ENCODE peak calls at places on chromosomes 3 and 15, in six cellular contexts. J is Kasumi-1; A is HepG2; H is stromal cell of bone marrow; B is ELF-1; C is stimulated activated CD8-positive, alpha-beta memory T cell treated with anti-CD3 and anti-CD28 coated beads, Interleukin-7, amount 100 ng/mL, for 4 hours. D is an unnamed sample.

GRCh38 chr3:183212565-183212964 is 40.5 kb upstream of the B3GNT5 start:
- DNase-seq in H (no peak), C (no peak), A (no peak), J (peak; percentile 98), B (no peak), D (no peak)

GRCh38 chr3:35200056-35200455 is 439.3 kb upstream of the ARPP21 start:
- DNase-seq in H (no peak), C (no peak), B (no peak), A (no peak), J (peak; percentile 46), D (no peak)

GRCh38 chr3:124685481-124685880 is 44.8 kb upstream of the UMPS start:
- DNase-seq in A (no peak), B (no peak), H (peak; percentile 83), C (no peak), J (no peak), D (no peak)

GRCh38 chr15:87154771-87155170 is 1075.1 kb downstream of the AGBL1 start:
- DNase-seq in C (no peak), J (no peak), H (peak; percentile 44), B (no peak), A (no peak), D (no peak)

GRCh38 chr3:134650431-134651346 is at the start of gene KY:
- DNase-seq in A (no peak), C (no peak), H (no peak), J (peak; percentile 52), B (peak; percentile 77), D (no peak)

GRCh38 chr3:69815959-69816358 is 76.7 kb downstream of the MITF start:
- DNase-seq in C (no peak), H (no peak), B (no peak), J (no peak), A (no peak), D (no peak)

GRCh38 chr15:64775551-64776401 is at the start of gene RBPMS2:
- DNase-seq in J (no peak), A (no peak), H (no peak), B (peak; percentile 42), C (no peak), D (no peak)

GRCh38 chr15:80127911-80128310 is 24.9 kb upstream of the FAH start:
- DNase-seq in B (no peak), H (no peak), A (no peak), J (no peak), C (no peak), D (no peak)

D was measured in T-helper 1 cell.